ENCODE peak calls at places on chromosomes 16 and 17, in eight cellular contexts. B is astrocyte of the spinal cord; C is EH; H is NCI-H524; I is OCI-LY7; E is activated CD4-positive, CD25-positive, alpha-beta regulatory T cell treated with anti-CD3 and anti-CD28 coated beads, Interleukin-2, amount 50 U/mL, for 16 hours; D is left colon; F is RWPE1. V is an unnamed sample.

GRCh38 chr17:66459811-66460270 is 157.4 kb downstream of the PRKCA start:
- DNase-seq in C (peak), D (peak), H (no peak), F (peak), I (no peak), E (no peak), B (peak), V (peak)

GRCh38 chr16:73082608-73083007 is 34.7 kb upstream of the ZFHX3 start:
- DNase-seq in H (no peak), C (peak), I (no peak), E (no peak), D (peak), F (peak), B (peak), V (no peak)

GRCh38 chr16:27097671-27098275 is 31.0 kb downstream of the C16orf82 start:
- DNase-seq in D (no peak), I (no peak), C (peak), B (no peak), E (no peak), H (no peak), F (no peak), V (no peak)

GRCh38 chr17:4215882-4216411 is 47.8 kb downstream of the ANKFY1 start:
- DNase-seq in I (no peak), C (no peak), D (no peak), H (no peak), B (no peak), E (no peak), F (no peak), V (no peak)

GRCh38 chr17:28684963-28685362 is 23.0 kb downstream of the SUPT6H start:
- DNase-seq in D (peak), I (no peak), C (peak), E (no peak), B (no peak), H (peak), F (no peak), V (peak)

GRCh38 chr16:84423416-84423837 is 55.1 kb downstream of the ATP2C2 start:
- DNase-seq in I (peak), H (peak), E (no peak), D (no peak), F (peak), B (peak), C (peak), V (no peak)

GRCh38 chr16:49547448-49547847 is 173.8 kb downstream of the C16orf78 start:
- DNase-seq in I (no peak), B (no peak), E (no peak), H (peak), F (no peak), D (no peak), C (no peak), V (no peak)

GRCh38 chr16:3046506-3047386 is at the start of gene MMP25:
- DNase-seq in I (no peak), D (no peak), B (no peak), C (no peak), H (no peak), E (no peak), F (no peak), V (no peak)

GRCh38 chr16:23948949-23949392 is 113.2 kb downstream of the PRKCB start:
- DNase-seq in C (no peak), H (no peak), I (no peak), F (no peak), B (no peak), D (no peak), E (no peak), V (peak)

GRCh38 chr17:35708951-35709350 is 22.5 kb upstream of the RASL10B start:
- DNase-seq in F (no peak), D (no peak), C (no peak), E (no peak), I (peak), H (no peak), B (no peak), V (no peak)

GRCh38 chr16:10971560-10971961 is 27.2 kb downstream of the CLEC16A start:
- DNase-seq in D (no peak), F (peak), E (no peak), B (peak), C (peak), H (peak), I (peak), V (peak)

V was measured in mucosa of gallbladder.